ENCODE peak calls at places on chromosomes 5 and 9, in ten cellular contexts. M is A673, U is PC-9, D is DND-41, Q is neural progenitor cell, H is hepatocyte, J is GM23248, P is fibroblast of lung, Y is HepG2, L is endothelial cell of umbilical vein. K is an unnamed sample. For H3K27me3, the result is how much of the 10 kb centered on the place peaks cover.

GRCh38 chr9:126989847-126990821 is 75.6 kb downstream of the RALGPS1 start:
- DNase-seq in L (no peak), J (no peak), D (no peak), P (no peak), Y (no peak), U (no peak), H (no peak), Q (peak), M (no peak), K (no peak)

GRCh38 chr5:142017832-142018427 is 5.1 kb upstream of the GNPDA1 start:
- DNase-seq in M (no peak), U (no peak), J (no peak), Y (no peak), D (peak), Q (no peak), H (no peak), L (no peak), P (peak), K (peak)

GRCh38 chr5:175550055-175550660 is 71.8 kb downstream of the SFXN1 start:
- DNase-seq in H (no peak), D (no peak), U (no peak), Y (no peak), P (no peak), M (no peak), J (no peak), L (no peak), Q (no peak), K (no peak)

GRCh38 chr5:126852104-126852531 is 75.2 kb downstream of the LMNB1 start:
- DNase-seq in Y (no peak), U (no peak), P (no peak), Q (no peak), J (peak), L (peak), M (no peak), D (no peak), H (no peak), K (no peak)

GRCh38 chr9:6538666-6539071 is 106.9 kb downstream of the GLDC start:
- DNase-seq in D (no peak), J (peak), Y (no peak), P (peak), U (no peak), M (no peak), L (no peak), Q (no peak), H (no peak), K (peak)

GRCh38 chr5:134438641-134439621 is 27.2 kb upstream of the CDKN2AIPNL start:
- DNase-seq in P (peak), U (peak), J (peak), M (peak), Q (no peak), Y (peak), L (no peak), H (peak), D (no peak), K (peak)

GRCh38 chr5:146751781-146752401 is 126.7 kb downstream of the PPP2R2B start:
- DNase-seq in H (no peak), Q (no peak), Y (no peak), J (no peak), D (peak), P (no peak), M (no peak), U (no peak), L (no peak), K (no peak)

GRCh38 chr9:100125913-100126312 is 26.9 kb downstream of the INVS start:
- DNase-seq in J (peak), M (no peak), P (no peak), Y (no peak), Q (no peak), L (no peak), H (no peak), D (no peak), U (no peak), K (no peak)

GRCh38 chr9:133406480-133407307 is 11.1 kb downstream of the REXO4 start:
- DNase-seq in L (peak), P (peak), M (peak), J (peak), Q (peak), U (peak), D (peak), H (peak), Y (peak), K (peak)

DNA sequence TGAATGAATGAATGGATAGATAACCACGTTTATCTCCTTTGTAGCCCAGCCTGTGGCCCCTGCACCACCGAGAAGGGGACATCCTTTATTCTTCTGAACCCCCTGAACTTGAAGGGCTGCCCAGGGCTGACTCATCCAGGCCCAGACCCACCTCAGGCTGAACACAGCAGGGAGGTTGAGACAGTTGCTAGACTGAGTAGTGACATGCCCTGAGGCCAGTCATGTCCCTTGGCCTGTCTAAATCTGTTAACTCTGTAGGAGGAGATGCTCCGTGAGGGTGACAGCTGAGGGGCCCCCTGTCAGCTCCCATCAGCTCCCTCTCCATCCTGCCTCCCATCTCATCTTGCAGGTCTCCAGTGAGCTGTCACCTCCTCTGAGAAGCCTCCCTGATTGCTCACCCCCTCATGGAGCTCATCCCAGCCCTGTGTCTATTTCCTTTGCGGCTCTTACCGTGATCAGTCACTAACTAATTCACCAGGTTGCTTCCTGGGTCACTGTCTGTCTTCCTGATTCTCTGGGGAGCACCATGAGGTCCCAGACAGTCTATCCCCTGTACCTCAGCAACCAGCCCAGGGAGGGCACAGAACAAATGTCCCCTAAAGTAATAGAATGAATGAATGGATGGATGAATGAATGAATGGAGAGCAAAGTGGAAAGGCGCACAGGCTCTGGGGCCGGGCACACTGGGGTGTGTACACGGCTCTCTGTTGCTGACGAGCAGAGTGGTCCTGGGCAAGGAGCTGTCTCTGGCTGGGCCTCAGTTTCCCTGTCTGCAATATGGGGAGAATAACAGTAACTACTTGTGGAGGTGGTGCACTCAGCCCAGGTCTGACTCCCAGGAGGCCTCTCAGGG is 14.2 kb upstream of the LAMC3 start:
- DNase-seq in P (no peak), M (no peak), J (peak), Q (no peak), D (no peak), H (no peak), U (no peak), Y (no peak), L (no peak), K (no peak)
- H3K27ac ChIP-seq in P (no peak), M (no peak), J (no peak), Q (no peak), D (no peak), H (no peak), U (no peak), Y (no peak), L (no peak), K (no peak)

GRCh38 chr9:130665029-130665430 is 636 bp downstream of the PRDM12 start:
- DNase-seq in J (no peak), Q (peak), D (no peak), M (no peak), P (no peak), H (no peak), Y (no peak), U (no peak), L (no peak), K (no peak)

GRCh38 chr9:130665431-130666392 is 1.3 kb downstream of the PRDM12 start:
- DNase-seq in M (no peak), D (no peak), Y (no peak), P (no peak), Q (peak), J (peak), H (no peak), U (no peak), L (no peak), K (no peak)

GRCh38 chr9:130663258-130664171 is 879 bp upstream of the PRDM12 start:
- DNase-seq in L (no peak), Y (no peak), M (no peak), H (no peak), J (peak), U (no peak), Q (peak), D (no peak), P (no peak), K (no peak)

GRCh38 chr9:130662927-130663257 is 1.5 kb upstream of the PRDM12 start:
- DNase-seq in D (no peak), U (no peak), H (no peak), Q (peak), L (no peak), J (no peak), P (no peak), M (no peak), Y (no peak), K (no peak)

DNA sequence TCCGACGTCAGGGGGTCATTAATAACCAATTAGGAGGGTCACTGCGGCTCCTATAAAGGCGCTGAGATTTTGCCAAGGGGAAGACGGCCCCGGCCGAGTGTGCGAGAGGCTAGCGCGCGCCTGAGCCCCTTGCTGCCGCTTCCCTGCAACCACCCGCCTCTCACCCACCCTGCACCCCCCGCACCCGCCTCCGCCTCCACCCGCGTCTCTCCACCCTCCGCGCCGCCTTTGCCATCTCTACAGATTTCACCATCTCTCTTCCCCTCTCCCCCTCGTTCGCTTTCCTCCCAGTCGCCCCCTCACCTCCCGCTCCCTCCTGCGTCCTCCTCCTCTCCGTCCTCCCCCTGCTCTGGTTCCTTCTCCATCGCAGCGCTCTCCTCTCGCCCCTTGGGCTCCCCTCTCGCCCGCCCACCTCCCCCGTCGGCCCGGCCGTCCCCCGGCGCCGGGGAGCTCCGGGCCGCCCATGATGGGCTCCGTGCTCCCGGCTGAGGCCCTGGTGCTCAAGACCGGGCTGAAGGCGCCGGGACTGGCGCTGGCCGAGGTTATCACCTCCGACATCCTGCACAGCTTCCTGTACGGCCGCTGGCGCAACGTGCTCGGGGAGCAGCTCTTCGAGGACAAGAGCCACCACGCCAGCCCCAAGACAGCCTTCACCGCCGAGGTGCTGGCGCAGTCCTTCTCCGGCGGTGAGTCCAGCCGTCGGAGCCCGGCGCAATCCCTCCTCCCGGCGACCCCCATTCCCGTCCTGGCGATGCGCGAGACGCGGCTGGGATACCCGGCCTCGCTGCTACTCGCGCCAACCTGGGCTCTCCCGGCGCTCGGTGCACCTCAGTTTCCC is at the start of gene PRDM12:
- DNase-seq in M (no peak), J (peak), Q (peak), H (no peak), Y (no peak), L (no peak), U (no peak), P (no peak), D (no peak), K (no peak)
- TF ChIP-seq EZH2 in M (peak), J (peak), Q (no peak), H (no peak), Y (peak), L (peak), U (no peak), P (peak), D (no peak), K (peak)

GRCh38 chr5:181050016-181050415 is 9.9 kb downstream of the BTNL9 start:
- DNase-seq in J (no peak), H (no peak), Y (no peak), U (no peak), Q (no peak), M (no peak), L (no peak), P (no peak), D (no peak), K (no peak)
- H3K27me3 ChIP-seq in J (under half), H (half or more), Y (under half), U (half or more), Q (half or more), M (half or more), L (under half), P (under half), D (under half), K (under half)

DNA sequence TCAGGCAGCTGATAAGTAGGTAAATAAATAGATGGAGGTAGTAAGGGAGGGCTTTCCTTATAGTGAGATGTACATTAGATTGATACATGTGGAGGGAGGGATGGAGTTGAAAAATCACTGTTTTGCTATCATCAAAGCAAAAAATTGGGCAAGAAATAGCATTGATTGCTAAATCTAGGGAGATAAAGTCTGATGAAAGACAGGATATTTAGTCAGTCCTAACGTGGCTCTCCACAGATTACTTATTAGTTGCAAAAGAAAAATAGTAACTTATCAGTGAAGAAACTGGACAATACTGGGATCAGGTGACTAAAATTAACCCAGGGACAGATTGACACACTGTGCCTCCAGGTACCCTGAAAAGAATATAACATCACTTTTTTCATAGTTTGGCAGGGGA is 27.0 kb upstream of the GOLPH3 start:
- DNase-seq in H (no peak), P (no peak), Q (no peak), M (no peak), L (no peak), Y (peak), J (peak), U (no peak), D (no peak), K (no peak)
- H3K27ac ChIP-seq in H (no peak), P (no peak), Q (no peak), M (no peak), L (no peak), Y (no peak), J (no peak), U (peak), D (no peak), K (no peak)

GRCh38 chr5:151733727-151734408 is 24.6 kb downstream of the ATOX1 start:
- DNase-seq in Q (no peak), H (no peak), U (no peak), L (no peak), M (no peak), J (peak), Y (no peak), D (no peak), P (peak), K (peak)
- TF ChIP-seq EZH2 in Q (no peak), H (no peak), U (no peak), L (no peak), M (no peak), J (no peak), Y (no peak), D (no peak), P (no peak), K (no peak)

GRCh38 chr9:130363755-130364404 is 80.9 kb upstream of the ASS1 start:
- DNase-seq in M (no peak), J (no peak), H (no peak), U (no peak), L (no peak), P (no peak), Y (no peak), Q (no peak), D (no peak), K (no peak)

GRCh38 chr9:130366888-130367550 is 77.7 kb upstream of the ASS1 start:
- DNase-seq in P (no peak), L (no peak), Q (no peak), H (no peak), Y (no peak), J (no peak), U (peak), M (no peak), D (no peak), K (no peak)

GRCh38 chr9:130365323-130365721 is 79.4 kb upstream of the ASS1 start:
- DNase-seq in Q (no peak), L (no peak), D (no peak), H (no peak), P (no peak), J (no peak), U (no peak), Y (no peak), M (no peak), K (no peak)

GRCh38 chr9:130364619-130365322 is 80.0 kb upstream of the ASS1 start:
- DNase-seq in Q (no peak), L (no peak), P (no peak), H (no peak), M (no peak), D (no peak), Y (no peak), J (peak), U (peak), K (no peak)

DNA sequence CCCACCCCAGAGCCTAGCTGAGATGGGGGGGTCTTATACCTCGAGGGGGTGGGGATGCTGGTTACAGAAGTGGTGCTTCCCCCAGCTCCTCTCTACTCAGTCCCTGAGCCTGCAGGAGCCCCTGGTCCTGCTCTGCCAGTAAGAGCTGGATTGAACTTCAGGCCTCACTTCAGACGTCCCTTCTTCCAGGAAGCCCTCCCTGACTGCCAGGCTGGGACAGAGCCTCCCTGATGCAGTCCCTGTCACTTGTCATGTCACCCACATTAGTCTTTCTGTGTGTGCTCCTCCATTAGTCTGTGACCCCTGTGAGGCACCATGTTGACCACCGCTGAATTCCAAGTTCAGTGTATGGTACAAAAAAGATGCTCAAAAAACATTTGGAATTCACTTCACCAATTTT is 78.7 kb upstream of the ASS1 start:
- DNase-seq in U (no peak), P (no peak), J (no peak), L (no peak), D (no peak), Q (no peak), Y (no peak), H (no peak), M (no peak), K (no peak)
- H3K27me3 ChIP-seq in U (under half), P (under half), J (under half), L (under half), D (under half), Q (under half), Y (under half), H (under half), M (under half), K (under half)

GRCh38 chr9:110029815-110030480 is 178.0 kb downstream of the C9orf152 start:
- DNase-seq in D (no peak), M (no peak), P (no peak), Y (no peak), H (no peak), J (no peak), L (peak), U (no peak), Q (no peak), K (no peak)

GRCh38 chr9:110029422-110029814 is 178.5 kb downstream of the C9orf152 start:
- DNase-seq in Q (no peak), M (peak), J (peak), P (peak), L (peak), U (peak), D (no peak), Y (peak), H (peak), K (peak)

GRCh38 chr9:110030632-110031031 is 177.3 kb downstream of the C9orf152 start:
- DNase-seq in Q (no peak), P (peak), D (no peak), J (peak), M (no peak), U (no peak), H (no peak), L (no peak), Y (no peak), K (peak)

GRCh38 chr9:110027624-110028023 is 180.3 kb downstream of the C9orf152 start:
- DNase-seq in P (peak), D (no peak), U (no peak), L (peak), J (no peak), Y (peak), M (no peak), Q (peak), H (no peak), K (peak)

GRCh38 chr9:110028281-110029075 is 179.5 kb downstream of the C9orf152 start:
- DNase-seq in J (no peak), Q (no peak), H (no peak), P (peak), U (no peak), Y (no peak), M (no peak), L (peak), D (peak), K (no peak)
- H3K27ac ChIP-seq in J (peak), Q (peak), H (peak), P (peak), U (peak), Y (peak), M (no peak), L (peak), D (no peak), K (peak)

GRCh38 chr9:37034938-37035471 is 937 bp upstream of the PAX5 start:
- DNase-seq in U (no peak), D (no peak), J (no peak), M (no peak), Y (no peak), P (no peak), H (no peak), Q (peak), L (no peak), K (no peak)
- TF ChIP-seq EZH2 in U (no peak), D (no peak), J (peak), M (no peak), Y (peak), P (peak), H (peak), Q (no peak), L (peak), K (no peak)

DNA sequence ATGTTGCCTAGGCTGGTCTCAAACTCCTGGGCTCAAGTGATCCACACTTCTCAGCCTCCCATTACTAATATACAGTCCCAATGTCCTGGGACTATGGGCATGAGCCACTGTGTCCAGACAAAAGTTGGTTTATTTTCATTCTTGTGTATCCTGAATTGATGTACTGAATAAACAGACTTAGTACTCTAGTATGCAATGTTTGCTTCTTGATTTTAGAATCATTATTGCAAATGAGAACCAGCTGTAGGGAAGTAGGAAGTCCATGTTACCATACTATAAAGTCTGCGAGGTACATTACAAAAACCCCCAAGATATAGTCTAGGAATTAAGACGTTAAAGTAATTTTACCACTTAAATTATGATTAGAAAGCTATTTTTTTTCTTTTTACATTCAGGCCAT is 334.6 kb upstream of the KLF9 start:
- DNase-seq in U (no peak), P (no peak), Y (no peak), M (no peak), L (no peak), D (no peak), H (no peak), Q (no peak), J (no peak), K (no peak)
- H3K27me3 ChIP-seq in U (under half), P (under half), Y (under half), M (under half), L (under half), D (under half), H (under half), Q (under half), J (under half), K (under half)

DNA sequence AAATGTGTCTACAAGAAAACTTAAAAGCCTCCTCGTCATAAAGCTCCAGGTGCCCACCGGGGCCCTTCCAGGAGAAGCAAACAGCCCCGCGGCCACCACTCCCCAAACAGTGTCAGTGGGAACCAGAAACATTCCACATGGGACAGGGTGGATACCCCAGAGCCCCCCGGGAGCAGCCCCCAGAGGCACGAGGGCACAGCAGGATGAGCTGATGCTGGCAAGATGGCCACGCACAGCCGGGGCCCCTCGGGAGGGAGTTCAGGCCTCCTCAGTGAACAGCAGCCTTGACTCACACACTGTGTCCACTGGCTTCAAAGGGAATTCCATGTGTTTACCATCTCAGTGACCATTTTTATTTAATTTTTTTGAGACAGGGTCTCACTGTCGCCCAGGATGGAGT is 10.5 kb downstream of the EXD3 start:
- DNase-seq in J (peak), U (no peak), M (no peak), P (no peak), Y (no peak), L (no peak), Q (no peak), D (no peak), H (no peak), K (no peak)
- H3K27ac ChIP-seq in J (no peak), U (no peak), M (no peak), P (peak), Y (no peak), L (peak), Q (no peak), D (no peak), H (no peak), K (peak)